ENCODE peak calls at places on chromosome 22, in six cellular contexts. One of them, this sample, is unnamed.

GRCh38 chr22:18103527-18104269 is 6.9 kb upstream of the TUBA8 start:
- DNase-seq in esophagus muscularis mucosa: no peak
- DNase-seq in neural crest cell: no peak
- DNase-seq in thoracic aorta: no peak
- DNase-seq in breast epithelium: no peak
- DNase-seq in adrenal gland: no peak
- DNase-seq in this sample: no peak

GRCh38 chr22:48370508-48371325 is 1457.0 kb downstream of the BRD1 start:
- DNase-seq in breast epithelium: no peak
- DNase-seq in neural crest cell: no peak
- DNase-seq in thoracic aorta: no peak
- DNase-seq in adrenal gland: no peak
- DNase-seq in esophagus muscularis mucosa: no peak
- DNase-seq in this sample: no peak

GRCh38 chr22:47287516-47287915 is 525.1 kb downstream of the TBC1D22A start:
- DNase-seq in thoracic aorta: no peak
- DNase-seq in esophagus muscularis mucosa: no peak
- DNase-seq in adrenal gland: no peak
- DNase-seq in neural crest cell: no peak
- DNase-seq in breast epithelium: no peak
- DNase-seq in this sample: no peak

GRCh38 chr22:39114157-39114511 is 17.1 kb downstream of the APOBEC3H start:
- DNase-seq in esophagus muscularis mucosa: no peak
- DNase-seq in neural crest cell: no peak
- DNase-seq in thoracic aorta: no peak
- DNase-seq in adrenal gland: no peak
- DNase-seq in breast epithelium: no peak
- DNase-seq in this sample: no peak

GRCh38 chr22:46731246-46732040 is 6.6 kb downstream of the CERK start:
- DNase-seq in thoracic aorta: no peak
- DNase-seq in adrenal gland: no peak
- DNase-seq in breast epithelium: no peak
- DNase-seq in esophagus muscularis mucosa: no peak
- DNase-seq in neural crest cell: no peak
- DNase-seq in this sample: no peak

GRCh38 chr22:46984751-46985506 is 222.5 kb downstream of the TBC1D22A start:
- DNase-seq in breast epithelium: no peak
- DNase-seq in thoracic aorta: no peak
- DNase-seq in adrenal gland: no peak
- DNase-seq in neural crest cell: no peak
- DNase-seq in esophagus muscularis mucosa: no peak
- DNase-seq in this sample: no peak

GRCh38 chr22:48177591-48177990 is 1415.1 kb downstream of the TBC1D22A start:
- DNase-seq in esophagus muscularis mucosa: no peak
- DNase-seq in neural crest cell: no peak
- DNase-seq in adrenal gland: no peak
- DNase-seq in breast epithelium: no peak
- DNase-seq in thoracic aorta: no peak
- DNase-seq in this sample: no peak

GRCh38 chr22:20972014-20972797 is 5.2 kb downstream of the AIFM3 start:
- DNase-seq in thoracic aorta: no peak
- DNase-seq in adrenal gland: no peak
- DNase-seq in neural crest cell: no peak
- DNase-seq in breast epithelium: no peak
- DNase-seq in esophagus muscularis mucosa: no peak
- DNase-seq in this sample: no peak

GRCh38 chr22:39174498-39175120 is 22.1 kb upstream of the CBX7 start:
- DNase-seq in neural crest cell: peak; percentile 97
- DNase-seq in thoracic aorta: peak; percentile 50
- DNase-seq in breast epithelium: peak; percentile 72
- DNase-seq in adrenal gland: peak; percentile 74
- DNase-seq in esophagus muscularis mucosa: no peak
- DNase-seq in this sample: peak; percentile 75

GRCh38 chr22:38734203-38735100 is 21.3 kb downstream of the SUN2 start:
- DNase-seq in esophagus muscularis mucosa: no peak
- DNase-seq in adrenal gland: no peak
- DNase-seq in neural crest cell: no peak
- DNase-seq in thoracic aorta: no peak
- DNase-seq in breast epithelium: no peak
- DNase-seq in this sample: no peak

GRCh38 chr22:36367479-36367878 is 20.3 kb downstream of the MYH9 start:
- DNase-seq in esophagus muscularis mucosa: no peak
- DNase-seq in adrenal gland: no peak
- DNase-seq in breast epithelium: no peak
- DNase-seq in neural crest cell: no peak
- DNase-seq in thoracic aorta: no peak
- DNase-seq in this sample: no peak

GRCh38 chr22:36662981-36663380 is 40.6 kb downstream of the CACNG2 start:
- DNase-seq in neural crest cell: no peak
- DNase-seq in esophagus muscularis mucosa: no peak
- DNase-seq in breast epithelium: no peak
- DNase-seq in adrenal gland: no peak
- DNase-seq in thoracic aorta: no peak
- DNase-seq in this sample: no peak

GRCh38 chr22:48359613-48359965 is 1468.1 kb downstream of the BRD1 start:
- DNase-seq in breast epithelium: no peak
- DNase-seq in neural crest cell: no peak
- DNase-seq in thoracic aorta: no peak
- DNase-seq in esophagus muscularis mucosa: no peak
- DNase-seq in adrenal gland: no peak
- DNase-seq in this sample: no peak

GRCh38 chr22:47056776-47057470 is 294.5 kb downstream of the TBC1D22A start:
- DNase-seq in breast epithelium: no peak
- DNase-seq in thoracic aorta: no peak
- DNase-seq in neural crest cell: no peak
- DNase-seq in esophagus muscularis mucosa: no peak
- DNase-seq in adrenal gland: no peak
- DNase-seq in this sample: no peak

GRCh38 chr22:30423296-30423958 is 2.1 kb upstream of the MTFP1 start:
- DNase-seq in adrenal gland: peak; percentile 50
- DNase-seq in neural crest cell: no peak
- DNase-seq in thoracic aorta: no peak
- DNase-seq in breast epithelium: peak; percentile 74
- DNase-seq in esophagus muscularis mucosa: no peak
- DNase-seq in this sample: no peak

GRCh38 chr22:37018815-37019308 is 385 bp downstream of the TST start:
- DNase-seq in neural crest cell: peak; percentile 41
- DNase-seq in esophagus muscularis mucosa: peak; percentile 93
- DNase-seq in thoracic aorta: no peak
- DNase-seq in adrenal gland: peak; percentile 64
- DNase-seq in breast epithelium: no peak
- DNase-seq in this sample: no peak

GRCh38 chr22:37924386-37925065 is 18.4 kb downstream of the MICALL1 start:
- DNase-seq in esophagus muscularis mucosa: no peak
- DNase-seq in breast epithelium: no peak
- DNase-seq in adrenal gland: no peak
- DNase-seq in neural crest cell: no peak
- DNase-seq in thoracic aorta: no peak
- DNase-seq in this sample: no peak

GRCh38 chr22:25404556-25404922 is 159.9 kb upstream of the GRK3 start:
- DNase-seq in breast epithelium: no peak
- DNase-seq in neural crest cell: no peak
- DNase-seq in adrenal gland: no peak
- DNase-seq in esophagus muscularis mucosa: no peak
- DNase-seq in thoracic aorta: no peak
- DNase-seq in this sample: no peak

GRCh38 chr22:47013861-47014635 is 251.6 kb downstream of the TBC1D22A start:
- DNase-seq in breast epithelium: no peak
- DNase-seq in neural crest cell: no peak
- DNase-seq in esophagus muscularis mucosa: no peak
- DNase-seq in adrenal gland: no peak
- DNase-seq in thoracic aorta: no peak
- DNase-seq in this sample: no peak

GRCh38 chr22:17921871-17922821 is 102.2 kb downstream of the MICAL3 start:
- DNase-seq in breast epithelium: no peak
- DNase-seq in esophagus muscularis mucosa: no peak
- DNase-seq in thoracic aorta: no peak
- DNase-seq in neural crest cell: no peak
- DNase-seq in adrenal gland: no peak
- DNase-seq in this sample: no peak

GRCh38 chr22:24001314-24001713 is 3.9 kb downstream of the GSTT4 start:
- DNase-seq in neural crest cell: no peak
- DNase-seq in adrenal gland: no peak
- DNase-seq in breast epithelium: no peak
- DNase-seq in thoracic aorta: no peak
- DNase-seq in esophagus muscularis mucosa: no peak
- DNase-seq in this sample: no peak

GRCh38 chr22:24002272-24002671 is 3.0 kb downstream of the GSTT4 start:
- DNase-seq in adrenal gland: no peak
- DNase-seq in thoracic aorta: no peak
- DNase-seq in breast epithelium: no peak
- DNase-seq in esophagus muscularis mucosa: no peak
- DNase-seq in neural crest cell: no peak
- DNase-seq in this sample: no peak

GRCh38 chr22:24002849-24003248 is 2.4 kb downstream of the GSTT4 start:
- DNase-seq in adrenal gland: no peak
- DNase-seq in breast epithelium: no peak
- DNase-seq in neural crest cell: no peak
- DNase-seq in esophagus muscularis mucosa: no peak
- DNase-seq in thoracic aorta: no peak
- DNase-seq in this sample: no peak

DNA sequence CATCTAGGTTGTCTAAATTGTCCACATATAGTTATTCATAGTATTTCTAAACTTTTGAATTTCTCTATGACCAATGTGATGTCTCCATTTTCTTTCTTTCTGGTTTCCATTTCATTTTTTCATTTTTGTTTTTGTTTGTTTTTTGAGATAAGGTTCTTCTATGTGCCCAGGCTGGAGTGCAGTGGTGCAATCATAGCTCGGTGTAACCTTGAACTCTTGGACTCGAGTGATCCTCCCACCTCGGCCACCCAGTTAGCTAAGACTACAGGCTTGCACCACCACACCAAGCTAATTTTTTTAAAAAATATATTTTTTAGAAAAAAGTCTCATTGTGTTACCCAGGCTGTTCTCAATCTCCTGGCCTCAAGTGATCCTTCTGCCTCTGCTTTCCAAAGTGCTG is 8.2 kb downstream of the GSTT4 start:
- DNase-seq in adrenal gland: no peak
- DNase-seq in esophagus muscularis mucosa: no peak
- DNase-seq in thoracic aorta: no peak
- DNase-seq in neural crest cell: no peak
- DNase-seq in breast epithelium: no peak
- DNase-seq in this sample: no peak
- TF ChIP-seq CTCF in adrenal gland: no peak
- TF ChIP-seq CTCF in esophagus muscularis mucosa: no peak
- TF ChIP-seq CTCF in thoracic aorta: no peak
- TF ChIP-seq CTCF in neural crest cell: no peak
- TF ChIP-seq CTCF in breast epithelium: no peak
- TF ChIP-seq CTCF in this sample: no peak

DNA sequence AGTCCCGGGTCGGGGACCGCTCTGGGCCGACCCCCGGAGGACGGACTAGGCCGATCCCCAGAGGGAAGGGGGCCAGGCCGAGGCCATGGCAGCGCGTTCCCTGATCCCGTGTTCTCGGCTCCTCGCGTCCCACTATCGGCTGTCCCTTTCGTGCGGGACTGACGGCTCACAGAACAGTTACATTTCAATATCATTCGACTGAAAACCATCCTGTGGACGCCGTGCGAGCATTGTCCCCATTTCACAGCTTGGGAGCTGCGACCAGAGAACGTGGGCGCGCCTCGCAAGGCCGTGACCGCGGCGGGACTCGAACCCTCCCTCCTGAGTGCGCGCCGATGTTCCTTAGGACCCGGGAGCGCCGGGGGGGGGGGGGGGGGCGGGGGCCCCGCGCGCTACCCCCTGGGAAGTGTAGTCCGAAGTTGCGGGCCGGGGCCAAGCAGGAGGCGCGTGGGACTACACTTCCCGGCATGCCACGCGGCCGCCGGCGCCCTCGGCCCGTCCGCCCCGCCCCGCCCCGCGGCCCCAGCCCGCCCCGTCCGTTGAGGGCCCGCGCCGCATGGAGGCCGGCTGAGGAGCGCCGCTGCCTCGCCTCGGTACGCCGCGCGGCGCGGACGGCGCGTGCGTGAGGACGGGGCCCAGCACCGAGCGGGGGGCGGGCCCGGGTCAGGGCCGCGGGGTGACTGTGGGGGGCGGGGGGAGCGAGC is at the start of gene TRABD:
- DNase-seq in esophagus muscularis mucosa: peak; percentile 98
- DNase-seq in neural crest cell: peak; percentile 75
- DNase-seq in adrenal gland: peak; percentile 90
- DNase-seq in breast epithelium: peak; percentile 91
- DNase-seq in thoracic aorta: no peak
- DNase-seq in this sample: peak; percentile 86
- TF ChIP-seq CTCF in esophagus muscularis mucosa: no peak
- TF ChIP-seq CTCF in neural crest cell: no peak
- TF ChIP-seq CTCF in adrenal gland: no peak
- TF ChIP-seq CTCF in breast epithelium: no peak
- TF ChIP-seq CTCF in thoracic aorta: no peak
- TF ChIP-seq CTCF in this sample: no peak

DNA sequence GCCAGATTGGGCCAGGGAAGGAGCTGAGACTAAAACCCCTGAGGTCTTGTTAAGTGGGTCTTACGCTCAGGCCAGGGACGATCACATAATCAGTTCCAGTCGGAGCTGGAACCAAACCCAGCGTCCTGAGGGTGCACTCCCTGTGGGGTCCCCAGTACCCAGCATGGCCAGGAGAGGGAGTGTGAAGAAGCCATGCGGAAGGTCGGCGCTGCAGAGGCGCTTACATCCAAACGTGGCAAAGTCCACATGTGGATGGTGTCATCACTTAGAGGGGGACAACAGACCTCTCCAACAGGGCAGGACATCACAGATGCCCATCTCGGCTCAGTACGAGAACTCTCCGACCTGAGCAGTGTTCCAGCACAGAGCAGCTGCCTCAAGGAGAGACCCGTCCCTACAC is 8.3 kb downstream of the ATP5MGL start:
- DNase-seq in adrenal gland: no peak
- DNase-seq in esophagus muscularis mucosa: no peak
- DNase-seq in breast epithelium: no peak
- DNase-seq in thoracic aorta: no peak
- DNase-seq in neural crest cell: no peak
- DNase-seq in this sample: no peak
- TF ChIP-seq CTCF in adrenal gland: no peak
- TF ChIP-seq CTCF in esophagus muscularis mucosa: no peak
- TF ChIP-seq CTCF in breast epithelium: no peak
- TF ChIP-seq CTCF in thoracic aorta: peak; percentile 13
- TF ChIP-seq CTCF in neural crest cell: peak; percentile 49
- TF ChIP-seq CTCF in this sample: no peak

DNA sequence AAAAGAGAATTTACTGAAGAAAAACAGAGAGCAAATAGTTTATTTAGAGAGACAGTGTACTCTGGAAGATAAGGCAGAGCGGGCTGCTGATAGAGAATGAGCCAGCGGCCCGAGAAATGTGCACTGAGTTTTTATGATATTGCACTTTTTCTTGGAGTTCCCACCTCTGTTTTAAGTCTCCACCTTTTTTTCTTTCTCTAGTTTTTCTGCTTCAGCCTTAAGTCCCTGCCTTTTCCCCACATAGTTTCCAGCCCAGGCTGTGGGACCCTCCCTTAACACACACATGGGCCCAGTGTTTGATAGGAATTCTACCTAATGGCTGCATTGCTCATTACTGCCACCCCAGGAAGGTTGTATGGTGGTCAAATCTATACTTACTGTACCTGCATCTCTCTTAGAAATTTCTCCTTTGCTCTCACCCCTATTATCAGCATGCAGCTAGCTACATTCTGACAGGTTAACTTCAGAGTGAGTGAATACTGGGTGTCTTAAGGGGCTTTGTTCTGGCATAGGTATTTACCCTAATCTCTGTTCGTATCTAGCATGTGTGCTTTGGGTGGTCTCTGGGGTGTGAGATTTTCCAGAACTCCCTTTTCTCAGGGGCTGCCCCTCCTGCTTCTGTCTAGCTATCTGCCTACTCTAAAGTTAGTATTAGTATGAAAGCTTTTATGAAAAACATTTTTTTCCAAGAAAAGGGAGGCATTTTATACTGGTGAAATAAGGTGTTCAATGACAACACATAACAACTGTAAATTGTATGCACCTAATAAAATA is 127.3 kb upstream of the TOP3B start:
- DNase-seq in thoracic aorta: no peak
- DNase-seq in esophagus muscularis mucosa: peak; percentile 24
- DNase-seq in adrenal gland: no peak
- DNase-seq in neural crest cell: no peak
- DNase-seq in breast epithelium: no peak
- DNase-seq in this sample: no peak
- TF ChIP-seq CTCF in thoracic aorta: no peak
- TF ChIP-seq CTCF in esophagus muscularis mucosa: no peak
- TF ChIP-seq CTCF in adrenal gland: no peak
- TF ChIP-seq CTCF in neural crest cell: peak; percentile 36
- TF ChIP-seq CTCF in breast epithelium: no peak
- TF ChIP-seq CTCF in this sample: no peak

This sample was measured in natural killer cell.